ENCODE peak calls at places on chromosome 9, in six cellular contexts. One of them, this sample, is unnamed.

GRCh38 chr9:130323051-130323757 is 57.6 kb downstream of the HMCN2 start:
- DNase-seq in HTR-8/SVneo: no peak
- DNase-seq in activated CD8-positive, alpha-beta T cell treated with anti-CD3 and anti-CD28 coated beads, Interleukin-2, amount 10 ng/mL, durations not matched to agents 7 days and 5 days: no peak
- DNase-seq in heart right ventricle: no peak
- DNase-seq in AG10803: no peak
- DNase-seq in GM19239: no peak
- DNase-seq in this sample: no peak

GRCh38 chr9:125325821-125326220 is 64.2 kb downstream of the GAPVD1 start:
- DNase-seq in HTR-8/SVneo: no peak
- DNase-seq in heart right ventricle: no peak
- DNase-seq in AG10803: no peak
- DNase-seq in activated CD8-positive, alpha-beta T cell treated with anti-CD3 and anti-CD28 coated beads, Interleukin-2, amount 10 ng/mL, durations not matched to agents 7 days and 5 days: no peak
- DNase-seq in GM19239: no peak
- DNase-seq in this sample: no peak

GRCh38 chr9:136345281-136346156 is 18.0 kb downstream of the DNLZ start:
- DNase-seq in AG10803: peak; percentile 52
- DNase-seq in HTR-8/SVneo: no peak
- DNase-seq in GM19239: no peak
- DNase-seq in activated CD8-positive, alpha-beta T cell treated with anti-CD3 and anti-CD28 coated beads, Interleukin-2, amount 10 ng/mL, durations not matched to agents 7 days and 5 days: no peak
- DNase-seq in heart right ventricle: peak; percentile 66
- DNase-seq in this sample: no peak

GRCh38 chr9:117649126-117649525 is 55.1 kb upstream of the TLR4 start:
- DNase-seq in heart right ventricle: no peak
- DNase-seq in GM19239: no peak
- DNase-seq in HTR-8/SVneo: no peak
- DNase-seq in AG10803: no peak
- DNase-seq in activated CD8-positive, alpha-beta T cell treated with anti-CD3 and anti-CD28 coated beads, Interleukin-2, amount 10 ng/mL, durations not matched to agents 7 days and 5 days: no peak
- DNase-seq in this sample: no peak

GRCh38 chr9:14089051-14089798 is 224.7 kb downstream of the NFIB start:
- DNase-seq in activated CD8-positive, alpha-beta T cell treated with anti-CD3 and anti-CD28 coated beads, Interleukin-2, amount 10 ng/mL, durations not matched to agents 7 days and 5 days: no peak
- DNase-seq in HTR-8/SVneo: no peak
- DNase-seq in heart right ventricle: no peak
- DNase-seq in GM19239: no peak
- DNase-seq in AG10803: no peak
- DNase-seq in this sample: no peak

GRCh38 chr9:124395826-124396225 is 19.4 kb downstream of the PSMB7 start:
- DNase-seq in AG10803: no peak
- DNase-seq in activated CD8-positive, alpha-beta T cell treated with anti-CD3 and anti-CD28 coated beads, Interleukin-2, amount 10 ng/mL, durations not matched to agents 7 days and 5 days: no peak
- DNase-seq in HTR-8/SVneo: no peak
- DNase-seq in GM19239: no peak
- DNase-seq in heart right ventricle: no peak
- DNase-seq in this sample: no peak

GRCh38 chr9:108860354-108860753 is 1.7 kb upstream of the ACTL7A start:
- DNase-seq in activated CD8-positive, alpha-beta T cell treated with anti-CD3 and anti-CD28 coated beads, Interleukin-2, amount 10 ng/mL, durations not matched to agents 7 days and 5 days: no peak
- DNase-seq in heart right ventricle: no peak
- DNase-seq in AG10803: no peak
- DNase-seq in HTR-8/SVneo: no peak
- DNase-seq in GM19239: no peak
- DNase-seq in this sample: no peak

GRCh38 chr9:123528521-123528920 is 172.5 kb downstream of the CRB2 start:
- DNase-seq in activated CD8-positive, alpha-beta T cell treated with anti-CD3 and anti-CD28 coated beads, Interleukin-2, amount 10 ng/mL, durations not matched to agents 7 days and 5 days: no peak
- DNase-seq in heart right ventricle: no peak
- DNase-seq in AG10803: no peak
- DNase-seq in GM19239: no peak
- DNase-seq in HTR-8/SVneo: no peak
- DNase-seq in this sample: no peak

GRCh38 chr9:136059851-136060670 is 35.0 kb downstream of the NACC2 start:
- DNase-seq in AG10803: peak; percentile 90
- DNase-seq in HTR-8/SVneo: no peak
- DNase-seq in GM19239: peak; percentile 4
- DNase-seq in heart right ventricle: no peak
- DNase-seq in activated CD8-positive, alpha-beta T cell treated with anti-CD3 and anti-CD28 coated beads, Interleukin-2, amount 10 ng/mL, durations not matched to agents 7 days and 5 days: no peak
- DNase-seq in this sample: peak; percentile 63

GRCh38 chr9:36877239-36877638 is 156.8 kb downstream of the PAX5 start:
- DNase-seq in AG10803: no peak
- DNase-seq in heart right ventricle: no peak
- DNase-seq in HTR-8/SVneo: no peak
- DNase-seq in GM19239: no peak
- DNase-seq in activated CD8-positive, alpha-beta T cell treated with anti-CD3 and anti-CD28 coated beads, Interleukin-2, amount 10 ng/mL, durations not matched to agents 7 days and 5 days: no peak
- DNase-seq in this sample: no peak

GRCh38 chr9:98326402-98327248 is 71.2 kb upstream of the TBC1D2 start:
- DNase-seq in heart right ventricle: no peak
- DNase-seq in GM19239: no peak
- DNase-seq in AG10803: peak; percentile 77
- DNase-seq in HTR-8/SVneo: no peak
- DNase-seq in activated CD8-positive, alpha-beta T cell treated with anti-CD3 and anti-CD28 coated beads, Interleukin-2, amount 10 ng/mL, durations not matched to agents 7 days and 5 days: peak; percentile 19
- DNase-seq in this sample: no peak

GRCh38 chr9:78982849-78983248 is 588.9 kb upstream of the TLE4 start:
- DNase-seq in heart right ventricle: no peak
- DNase-seq in activated CD8-positive, alpha-beta T cell treated with anti-CD3 and anti-CD28 coated beads, Interleukin-2, amount 10 ng/mL, durations not matched to agents 7 days and 5 days: no peak
- DNase-seq in AG10803: peak; percentile 26
- DNase-seq in HTR-8/SVneo: no peak
- DNase-seq in GM19239: no peak
- DNase-seq in this sample: no peak

GRCh38 chr9:121286973-121287721 is 19.2 kb downstream of the GSN start:
- DNase-seq in heart right ventricle: peak; percentile 90
- DNase-seq in AG10803: peak; percentile 90
- DNase-seq in activated CD8-positive, alpha-beta T cell treated with anti-CD3 and anti-CD28 coated beads, Interleukin-2, amount 10 ng/mL, durations not matched to agents 7 days and 5 days: no peak
- DNase-seq in GM19239: no peak
- DNase-seq in HTR-8/SVneo: peak; percentile 91
- DNase-seq in this sample: peak; percentile 87

GRCh38 chr9:108535526-108535925 is 320.3 kb downstream of the ACTL7B start:
- DNase-seq in GM19239: peak; percentile 20
- DNase-seq in activated CD8-positive, alpha-beta T cell treated with anti-CD3 and anti-CD28 coated beads, Interleukin-2, amount 10 ng/mL, durations not matched to agents 7 days and 5 days: no peak
- DNase-seq in AG10803: no peak
- DNase-seq in heart right ventricle: no peak
- DNase-seq in HTR-8/SVneo: no peak
- DNase-seq in this sample: no peak

GRCh38 chr9:5455181-5455580 is 4.8 kb downstream of the CD274 start:
- DNase-seq in heart right ventricle: no peak
- DNase-seq in activated CD8-positive, alpha-beta T cell treated with anti-CD3 and anti-CD28 coated beads, Interleukin-2, amount 10 ng/mL, durations not matched to agents 7 days and 5 days: no peak
- DNase-seq in AG10803: peak; percentile 57
- DNase-seq in GM19239: no peak
- DNase-seq in HTR-8/SVneo: no peak
- DNase-seq in this sample: peak; percentile 28

GRCh38 chr9:35691757-35692301 is 2.1 kb upstream of the TPM2 start:
- DNase-seq in HTR-8/SVneo: no peak
- DNase-seq in heart right ventricle: no peak
- DNase-seq in activated CD8-positive, alpha-beta T cell treated with anti-CD3 and anti-CD28 coated beads, Interleukin-2, amount 10 ng/mL, durations not matched to agents 7 days and 5 days: no peak
- DNase-seq in AG10803: no peak
- DNase-seq in GM19239: no peak
- DNase-seq in this sample: no peak

GRCh38 chr9:6904366-6904765 is 146.6 kb downstream of the KDM4C start:
- DNase-seq in HTR-8/SVneo: no peak
- DNase-seq in heart right ventricle: no peak
- DNase-seq in GM19239: no peak
- DNase-seq in AG10803: no peak
- DNase-seq in activated CD8-positive, alpha-beta T cell treated with anti-CD3 and anti-CD28 coated beads, Interleukin-2, amount 10 ng/mL, durations not matched to agents 7 days and 5 days: no peak
- DNase-seq in this sample: no peak

GRCh38 chr9:122498883-122499288 is 11.7 kb upstream of the OR1J2 start:
- DNase-seq in heart right ventricle: no peak
- DNase-seq in GM19239: peak; percentile 17
- DNase-seq in HTR-8/SVneo: peak; percentile 48
- DNase-seq in activated CD8-positive, alpha-beta T cell treated with anti-CD3 and anti-CD28 coated beads, Interleukin-2, amount 10 ng/mL, durations not matched to agents 7 days and 5 days: peak; percentile 47
- DNase-seq in AG10803: peak; percentile 70
- DNase-seq in this sample: peak; percentile 15

GRCh38 chr9:93116049-93116961 is 17.7 kb downstream of the NINJ1 start:
- DNase-seq in AG10803: peak; percentile 75
- DNase-seq in HTR-8/SVneo: peak; percentile 48
- DNase-seq in activated CD8-positive, alpha-beta T cell treated with anti-CD3 and anti-CD28 coated beads, Interleukin-2, amount 10 ng/mL, durations not matched to agents 7 days and 5 days: no peak
- DNase-seq in GM19239: no peak
- DNase-seq in heart right ventricle: peak; percentile 72
- DNase-seq in this sample: no peak

GRCh38 chr9:106602354-106602753 is 260.6 kb upstream of the ZNF462 start:
- DNase-seq in HTR-8/SVneo: no peak
- DNase-seq in GM19239: no peak
- DNase-seq in heart right ventricle: no peak
- DNase-seq in AG10803: no peak
- DNase-seq in activated CD8-positive, alpha-beta T cell treated with anti-CD3 and anti-CD28 coated beads, Interleukin-2, amount 10 ng/mL, durations not matched to agents 7 days and 5 days: no peak
- DNase-seq in this sample: no peak